ENCODE peak calls at places on chromosomes 6 and 20, in five cellular contexts. One of them, this sample, is unnamed.

GRCh38 chr6:159595173-159595572 is 97.9 kb downstream of the SOD2 start:
- DNase-seq in K562: no peak
- DNase-seq in body of pancreas: no peak
- DNase-seq in GM23338: no peak
- DNase-seq in tibial artery: no peak
- DNase-seq in this sample: no peak

GRCh38 chr20:57960803-57961575 is 251.2 kb upstream of the PMEPA1 start:
- DNase-seq in tibial artery: no peak
- DNase-seq in body of pancreas: no peak
- DNase-seq in K562: no peak
- DNase-seq in GM23338: no peak
- DNase-seq in this sample: no peak

GRCh38 chr6:110255356-110255755 is 75.1 kb downstream of the CDC40 start:
- DNase-seq in K562: no peak
- DNase-seq in tibial artery: no peak
- DNase-seq in GM23338: peak; percentile 80
- DNase-seq in body of pancreas: no peak
- DNase-seq in this sample: no peak

GRCh38 chr6:109309917-109310316 is 72.3 kb downstream of the CD164 start:
- DNase-seq in K562: no peak
- DNase-seq in body of pancreas: no peak
- DNase-seq in tibial artery: no peak
- DNase-seq in GM23338: no peak
- DNase-seq in this sample: no peak

GRCh38 chr20:17916365-17916996 is 52.1 kb downstream of the SNX5 start:
- DNase-seq in GM23338: no peak
- DNase-seq in body of pancreas: no peak
- DNase-seq in tibial artery: no peak
- DNase-seq in K562: no peak
- DNase-seq in this sample: no peak

GRCh38 chr20:16100767-16101166 is 472.5 kb downstream of the KIF16B start:
- DNase-seq in tibial artery: no peak
- DNase-seq in GM23338: no peak
- DNase-seq in K562: no peak
- DNase-seq in body of pancreas: no peak
- DNase-seq in this sample: no peak

GRCh38 chr6:170187669-170188566 is 103.0 kb downstream of the DLL1 start:
- DNase-seq in body of pancreas: no peak
- DNase-seq in GM23338: no peak
- DNase-seq in tibial artery: no peak
- DNase-seq in K562: no peak
- DNase-seq in this sample: no peak

GRCh38 chr6:28841290-28841689 is 82.5 kb downstream of the TRIM27 start:
- DNase-seq in body of pancreas: no peak
- DNase-seq in GM23338: peak; percentile 65
- DNase-seq in tibial artery: no peak
- DNase-seq in K562: no peak
- DNase-seq in this sample: no peak

GRCh38 chr6:136772685-136773472 is 19.4 kb downstream of the MAP3K5 start:
- DNase-seq in GM23338: peak; percentile 87
- DNase-seq in body of pancreas: peak; percentile 78
- DNase-seq in tibial artery: no peak
- DNase-seq in K562: no peak
- DNase-seq in this sample: no peak

GRCh38 chr20:11581271-11581670 is 336.4 kb upstream of the BTBD3 start:
- DNase-seq in K562: no peak
- DNase-seq in body of pancreas: no peak
- DNase-seq in tibial artery: no peak
- DNase-seq in GM23338: peak; percentile 74
- DNase-seq in this sample: no peak

GRCh38 chr6:11329841-11330765 is 97.6 kb upstream of the NEDD9 start:
- DNase-seq in tibial artery: no peak
- DNase-seq in body of pancreas: no peak
- DNase-seq in K562: no peak
- DNase-seq in GM23338: no peak
- DNase-seq in this sample: no peak

GRCh38 chr20:34859826-34860545 is 12.7 kb downstream of the GGT7 start:
- DNase-seq in GM23338: no peak
- DNase-seq in tibial artery: no peak
- DNase-seq in body of pancreas: no peak
- DNase-seq in K562: no peak
- DNase-seq in this sample: no peak

GRCh38 chr6:17173071-17173470 is 71.2 kb downstream of the STMND1 start:
- DNase-seq in body of pancreas: no peak
- DNase-seq in tibial artery: no peak
- DNase-seq in GM23338: no peak
- DNase-seq in K562: no peak
- DNase-seq in this sample: no peak

GRCh38 chr6:29071831-29072723 is 15.0 kb downstream of the OR2B3 start:
- DNase-seq in tibial artery: no peak
- DNase-seq in body of pancreas: no peak
- DNase-seq in K562: peak; percentile 73
- DNase-seq in GM23338: peak; percentile 89
- DNase-seq in this sample: no peak

GRCh38 chr6:36364669-36365479 is 22.6 kb downstream of the ETV7 start:
- DNase-seq in body of pancreas: peak; percentile 28
- DNase-seq in tibial artery: no peak
- DNase-seq in GM23338: no peak
- DNase-seq in K562: no peak
- DNase-seq in this sample: no peak

GRCh38 chr6:52840763-52841585 is at the start of gene GSTA5:
- DNase-seq in tibial artery: no peak
- DNase-seq in GM23338: no peak
- DNase-seq in body of pancreas: no peak
- DNase-seq in K562: no peak
- DNase-seq in this sample: no peak

GRCh38 chr20:58069796-58070663 is 158.4 kb downstream of the ANKRD60 start:
- DNase-seq in GM23338: no peak
- DNase-seq in body of pancreas: no peak
- DNase-seq in K562: no peak
- DNase-seq in tibial artery: no peak
- DNase-seq in this sample: no peak

GRCh38 chr20:18650224-18650623 is 62.4 kb downstream of the DTD1 start:
- DNase-seq in body of pancreas: no peak
- DNase-seq in K562: no peak
- DNase-seq in GM23338: no peak
- DNase-seq in tibial artery: no peak
- DNase-seq in this sample: no peak

GRCh38 chr6:90900034-90900433 is 313.2 kb upstream of the MAP3K7 start:
- DNase-seq in K562: no peak
- DNase-seq in body of pancreas: no peak
- DNase-seq in GM23338: no peak
- DNase-seq in tibial artery: no peak
- DNase-seq in this sample: no peak

GRCh38 chr6:168292911-168293310 is 26.7 kb downstream of the DACT2 start:
- DNase-seq in body of pancreas: no peak
- DNase-seq in K562: no peak
- DNase-seq in GM23338: no peak
- DNase-seq in tibial artery: no peak
- DNase-seq in this sample: no peak

GRCh38 chr20:58056021-58056591 is 172.3 kb downstream of the ANKRD60 start:
- DNase-seq in tibial artery: no peak
- DNase-seq in body of pancreas: no peak
- DNase-seq in K562: no peak
- DNase-seq in GM23338: no peak
- DNase-seq in this sample: no peak

GRCh38 chr6:30073489-30074240 is 1.9 kb downstream of the RNF39 start:
- DNase-seq in GM23338: no peak
- DNase-seq in tibial artery: no peak
- DNase-seq in body of pancreas: no peak
- DNase-seq in K562: no peak
- DNase-seq in this sample: no peak

GRCh38 chr6:30075094-30075986 is at the start of gene RNF39:
- DNase-seq in body of pancreas: no peak
- DNase-seq in GM23338: peak; percentile 80
- DNase-seq in K562: peak; percentile 62
- DNase-seq in tibial artery: no peak
- DNase-seq in this sample: no peak

GRCh38 chr6:30075987-30076311 is 380 bp upstream of the RNF39 start:
- DNase-seq in GM23338: no peak
- DNase-seq in K562: no peak
- DNase-seq in body of pancreas: peak; percentile 63
- DNase-seq in tibial artery: no peak
- DNase-seq in this sample: no peak

GRCh38 chr6:30076333-30076732 is 764 bp upstream of the RNF39 start:
- DNase-seq in GM23338: no peak
- DNase-seq in tibial artery: no peak
- DNase-seq in body of pancreas: no peak
- DNase-seq in K562: no peak
- DNase-seq in this sample: no peak

GRCh38 chr6:30074331-30075093 is 1.1 kb downstream of the RNF39 start:
- DNase-seq in tibial artery: no peak
- DNase-seq in body of pancreas: no peak
- DNase-seq in GM23338: peak; percentile 78
- DNase-seq in K562: no peak
- DNase-seq in this sample: no peak
- H3K27ac ChIP-seq in tibial artery: no peak overlapping the region
- H3K27ac ChIP-seq in body of pancreas: no peak overlapping the region
- H3K27ac ChIP-seq in GM23338: no peak overlapping the region
- H3K27ac ChIP-seq in K562: no peak overlapping the region
- H3K27ac ChIP-seq in this sample: no peak overlapping the region

GRCh38 chr6:34238507-34239239 is 2.0 kb downstream of the HMGA1 start:
- DNase-seq in K562: peak; percentile 36
- DNase-seq in body of pancreas: no peak
- DNase-seq in tibial artery: no peak
- DNase-seq in GM23338: no peak
- DNase-seq in this sample: no peak

GRCh38 chr6:34239893-34240292 is 3.2 kb downstream of the HMGA1 start:
- DNase-seq in tibial artery: no peak
- DNase-seq in body of pancreas: no peak
- DNase-seq in K562: no peak
- DNase-seq in GM23338: no peak
- DNase-seq in this sample: no peak

GRCh38 chr6:34240329-34241248 is 3.9 kb downstream of the HMGA1 start:
- DNase-seq in tibial artery: no peak
- DNase-seq in K562: peak; percentile 11
- DNase-seq in GM23338: no peak
- DNase-seq in body of pancreas: no peak
- DNase-seq in this sample: no peak

GRCh38 chr6:34237722-34238506 is 1.2 kb downstream of the HMGA1 start:
- DNase-seq in GM23338: peak; percentile 71
- DNase-seq in body of pancreas: peak; percentile 47
- DNase-seq in tibial artery: no peak
- DNase-seq in K562: peak; percentile 90
- DNase-seq in this sample: peak; percentile 80

DNA sequence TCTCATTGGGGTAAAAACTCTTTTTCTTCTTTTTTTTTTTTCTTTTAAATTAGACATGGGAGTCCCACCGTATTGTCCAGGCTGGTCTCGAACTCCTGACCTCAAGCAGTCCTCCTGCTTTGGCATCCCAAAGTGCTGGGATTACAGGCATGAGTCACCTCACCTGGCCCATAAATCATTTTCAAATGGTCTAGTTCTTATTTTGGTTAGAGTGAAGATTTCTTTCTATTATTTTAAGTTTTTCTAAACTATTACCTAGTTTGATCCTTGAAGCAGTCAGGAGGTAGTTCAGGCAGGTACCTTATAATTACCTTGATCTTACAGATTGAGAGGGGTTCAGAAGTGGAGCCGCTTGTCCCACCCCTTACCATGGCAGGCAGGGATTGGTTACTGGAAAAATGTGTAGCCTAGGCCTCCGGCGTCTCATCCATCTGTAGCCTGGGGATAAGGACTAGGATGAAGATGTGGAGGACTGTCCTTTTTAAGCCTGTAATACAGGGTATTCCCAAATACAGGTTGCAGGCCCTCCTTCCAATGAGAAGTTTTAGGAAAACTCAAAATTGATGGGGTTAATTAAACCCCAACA is 2.7 kb downstream of the HMGA1 start:
- DNase-seq in K562: peak; percentile 34
- DNase-seq in tibial artery: no peak
- DNase-seq in body of pancreas: no peak
- DNase-seq in GM23338: no peak
- DNase-seq in this sample: no peak
- H3K27ac ChIP-seq in K562: peak overlapping the region; percentile 98
- H3K27ac ChIP-seq in tibial artery: no peak overlapping the region
- H3K27ac ChIP-seq in body of pancreas: no peak overlapping the region
- H3K27ac ChIP-seq in GM23338: peak overlapping the region; percentile 97
- H3K27ac ChIP-seq in this sample: peak overlapping the region; percentile 81

GRCh38 chr6:48825501-48826317 is 637.3 kb downstream of the MMUT start:
- DNase-seq in body of pancreas: no peak
- DNase-seq in tibial artery: no peak
- DNase-seq in K562: no peak
- DNase-seq in GM23338: no peak
- DNase-seq in this sample: no peak
- H3K27ac ChIP-seq in body of pancreas: no peak overlapping the region
- H3K27ac ChIP-seq in tibial artery: no peak overlapping the region
- H3K27ac ChIP-seq in K562: no peak overlapping the region
- H3K27ac ChIP-seq in GM23338: no peak overlapping the region
- H3K27ac ChIP-seq in this sample: no peak overlapping the region

GRCh38 chr6:111994791-111995190 is 59.1 kb upstream of the CCN6 start:
- DNase-seq in body of pancreas: no peak
- DNase-seq in K562: no peak
- DNase-seq in tibial artery: no peak
- DNase-seq in GM23338: no peak
- DNase-seq in this sample: no peak

GRCh38 chr6:111995409-111995808 is 58.5 kb upstream of the CCN6 start:
- DNase-seq in GM23338: no peak
- DNase-seq in K562: no peak
- DNase-seq in tibial artery: no peak
- DNase-seq in body of pancreas: no peak
- DNase-seq in this sample: no peak

GRCh38 chr6:111997863-111998191 is 56.1 kb upstream of the CCN6 start:
- DNase-seq in body of pancreas: no peak
- DNase-seq in GM23338: no peak
- DNase-seq in K562: no peak
- DNase-seq in tibial artery: peak; percentile 65
- DNase-seq in this sample: no peak

GRCh38 chr6:111996159-111996558 is 57.7 kb upstream of the CCN6 start:
- DNase-seq in GM23338: no peak
- DNase-seq in tibial artery: no peak
- DNase-seq in K562: no peak
- DNase-seq in body of pancreas: no peak
- DNase-seq in this sample: no peak

DNA sequence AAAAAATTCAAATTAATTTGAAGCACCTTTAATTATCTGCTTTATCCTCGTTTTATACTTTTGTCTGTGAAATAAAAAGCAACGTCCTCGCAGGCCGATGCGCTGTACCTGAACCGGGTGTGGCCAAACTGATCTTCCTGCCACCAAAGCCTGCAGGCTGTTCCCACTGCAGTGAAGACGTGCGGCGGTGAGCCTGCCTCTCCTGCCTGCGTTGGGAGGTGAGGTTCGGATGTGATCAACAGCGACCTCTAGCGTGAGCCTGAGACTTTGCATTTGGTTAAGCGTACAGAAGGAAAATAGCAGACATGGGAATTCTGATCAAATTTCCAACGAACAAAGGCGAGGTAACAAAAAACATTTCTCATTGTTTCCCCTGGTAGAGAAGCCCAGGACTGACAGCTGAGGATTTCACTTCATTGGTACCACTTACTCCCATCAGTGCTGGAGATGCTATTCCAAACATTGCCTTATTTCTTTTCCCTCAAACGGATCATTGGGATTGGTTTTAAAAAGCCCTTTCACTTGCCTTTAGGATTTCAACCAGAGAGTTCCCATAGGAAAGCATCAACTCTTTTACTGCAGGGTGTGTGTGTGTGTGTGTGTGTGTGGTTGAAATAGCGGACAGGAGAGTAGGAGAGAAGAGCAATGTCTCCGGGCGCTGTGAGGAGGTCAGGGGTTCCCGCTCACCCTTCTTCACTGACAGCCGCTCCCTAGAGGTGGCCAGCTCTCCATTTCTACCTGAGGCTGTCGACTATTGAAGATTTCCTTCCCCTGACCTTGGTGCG is 56.6 kb upstream of the CCN6 start:
- DNase-seq in body of pancreas: peak; percentile 73
- DNase-seq in tibial artery: peak; percentile 79
- DNase-seq in GM23338: peak; percentile 87
- DNase-seq in K562: peak; percentile 67
- DNase-seq in this sample: peak; percentile 76
- H3K27ac ChIP-seq in body of pancreas: no peak overlapping the region
- H3K27ac ChIP-seq in tibial artery: no peak overlapping the region
- H3K27ac ChIP-seq in GM23338: no peak overlapping the region
- H3K27ac ChIP-seq in K562: no peak overlapping the region
- H3K27ac ChIP-seq in this sample: no peak overlapping the region

This sample was measured in CD8-positive, alpha-beta memory T cell.